ENCODE peak calls at places on chromosomes 7 and 10, in eight cellular contexts. I is keratinocyte; X is stimulated activated CD4-positive, alpha-beta T cell treated with anti-CD3 and anti-CD28 coated beads, Interleukin-15, amount 100 ng/mL, for 1 hour; J is WERI-Rb-1; S is nucleus accumbens; Y is hypothalamus; O is AG20443; C is heart left ventricle. K is an unnamed sample.

GRCh38 chr10:100022403-100022802 is 12.7 kb upstream of the DNMBP start:
- DNase-seq in I (no peak), X (no peak), J (no peak), S (no peak), Y (no peak), O (no peak), C (no peak), K (no peak)

GRCh38 chr10:29106287-29106686 is 182.6 kb upstream of the LYZL1 start:
- DNase-seq in I (no peak), X (no peak), J (no peak), S (no peak), Y (no peak), O (no peak), C (no peak), K (no peak)

GRCh38 chr7:26196305-26196704 is 4.2 kb downstream of the HNRNPA2B1 start:
- DNase-seq in I (no peak), X (no peak), J (no peak), S (no peak), Y (no peak), O (no peak), C (no peak), K (no peak)

GRCh38 chr10:101080933-101081546 is 19.3 kb downstream of the KAZALD1 start:
- DNase-seq in I (no peak), X (no peak), J (no peak), S (no peak), Y (no peak), O (peak; percentile 70), C (no peak), K (no peak)

GRCh38 chr10:63593576-63593975 is 72.4 kb downstream of the REEP3 start:
- DNase-seq in I (no peak), X (no peak), J (peak; percentile 22), S (no peak), Y (no peak), O (no peak), C (no peak), K (no peak)

GRCh38 chr10:30436688-30437038 is 2.7 kb downstream of the MAP3K8 start:
- DNase-seq in I (no peak), X (no peak), J (no peak), S (no peak), Y (no peak), O (no peak), C (no peak), K (no peak)

GRCh38 chr7:107694395-107694794 is 33.8 kb downstream of the SLC26A4 start:
- DNase-seq in I (no peak), X (no peak), J (no peak), S (no peak), Y (no peak), O (peak; percentile 18), C (no peak), K (no peak)

GRCh38 chr7:158885624-158886023 is 29.3 kb downstream of the DYNC2I1 start:
- DNase-seq in I (no peak), X (no peak), J (no peak), S (no peak), Y (no peak), O (no peak), C (no peak), K (no peak)

GRCh38 chr7:82665966-82666507 is 222.5 kb upstream of the CACNA2D1 start:
- DNase-seq in I (no peak), X (no peak), J (no peak), S (no peak), Y (no peak), O (no peak), C (no peak), K (no peak)

GRCh38 chr7:94509264-94509878 is at the start of gene CASD1:
- DNase-seq in I (no peak), X (peak; percentile 33), J (peak; percentile 68), S (peak; percentile 56), Y (peak; percentile 82), O (peak; percentile 47), C (peak; percentile 82), K (no peak)

GRCh38 chr10:75097666-75098285 is 13.7 kb upstream of the SAMD8 start:
- DNase-seq in I (no peak), X (no peak), J (peak; percentile 72), S (no peak), Y (no peak), O (peak; percentile 61), C (no peak), K (no peak)

GRCh38 chr10:133484818-133485217 is 31.1 kb downstream of the SCART1 start:
- DNase-seq in I (no peak), X (no peak), J (no peak), S (no peak), Y (no peak), O (no peak), C (no peak), K (no peak)

GRCh38 chr10:126315471-126316177 is 72.7 kb downstream of the ADAM12 start:
- DNase-seq in I (no peak), X (no peak), J (no peak), S (no peak), Y (no peak), O (peak; percentile 82), C (no peak), K (peak; percentile 14)

GRCh38 chr10:91635401-91636400 is 2.8 kb upstream of the PPP1R3C start:
- DNase-seq in I (peak; percentile 50), X (no peak), J (peak; percentile 62), S (no peak), Y (peak; percentile 50), O (peak; percentile 69), C (no peak), K (peak; percentile 77)

GRCh38 chr7:124085168-124085567 is 52.3 kb upstream of the TMEM229A start:
- DNase-seq in I (no peak), X (no peak), J (no peak), S (peak; percentile 5), Y (peak; percentile 69), O (no peak), C (no peak), K (no peak)

GRCh38 chr10:130066743-130067142 is 43.9 kb downstream of the C10orf143 start:
- DNase-seq in I (no peak), X (no peak), J (no peak), S (no peak), Y (no peak), O (no peak), C (no peak), K (no peak)

GRCh38 chr7:141416691-141417268 is 134.4 kb upstream of the AGK start:
- DNase-seq in I (no peak), X (no peak), J (no peak), S (no peak), Y (no peak), O (no peak), C (no peak), K (no peak)

GRCh38 chr10:43795093-43795492 is 146.4 kb upstream of the ZNF32 start:
- DNase-seq in I (no peak), X (no peak), J (no peak), S (no peak), Y (no peak), O (no peak), C (no peak), K (no peak)

GRCh38 chr10:1373287-1373686 is 317.1 kb downstream of the WDR37 start:
- DNase-seq in I (no peak), X (no peak), J (no peak), S (no peak), Y (no peak), O (no peak), C (no peak), K (no peak)

GRCh38 chr7:132655071-132655761 is 78.9 kb upstream of the PLXNA4 start:
- DNase-seq in I (no peak), X (no peak), J (no peak), S (no peak), Y (peak; percentile 9), O (peak; percentile 41), C (no peak), K (no peak)

GRCh38 chr7:19491821-19492452 is 216.9 kb downstream of the POLR1F start:
- DNase-seq in I (no peak), X (no peak), J (no peak), S (no peak), Y (no peak), O (peak; percentile 32), C (no peak), K (peak; percentile 15)

GRCh38 chr10:114199239-114199638 is 20.1 kb downstream of the TDRD1 start:
- DNase-seq in I (no peak), X (no peak), J (no peak), S (no peak), Y (no peak), O (no peak), C (no peak), K (no peak)

GRCh38 chr7:152617056-152617455 is 58.9 kb downstream of the XRCC2 start:
- DNase-seq in I (no peak), X (no peak), J (no peak), S (no peak), Y (no peak), O (peak; percentile 51), C (no peak), K (no peak)

GRCh38 chr10:131786756-131787605 is 113.8 kb upstream of the PPP2R2D start:
- DNase-seq in I (no peak), X (no peak), J (peak; percentile 30), S (peak; percentile 7), Y (peak; percentile 46), O (peak; percentile 36), C (no peak), K (no peak)